ENCODE peak calls at places on chromosomes 1 and 21, in six cellular contexts. One of them, this sample, is unnamed.

GRCh38 chr21:45410151-45410864 is 5.3 kb downstream of the COL18A1 start:
- DNase-seq in transverse colon: no peak
- DNase-seq in body of pancreas: peak
- DNase-seq in sigmoid colon: peak
- DNase-seq in IMR-90: no peak
- DNase-seq in breast epithelium: no peak
- DNase-seq in this sample: peak

GRCh38 chr1:230509281-230509977 is 83.3 kb upstream of the PGBD5 start:
- DNase-seq in sigmoid colon: no peak
- DNase-seq in body of pancreas: no peak
- DNase-seq in IMR-90: peak
- DNase-seq in transverse colon: no peak
- DNase-seq in breast epithelium: no peak
- DNase-seq in this sample: no peak

GRCh38 chr1:219812491-219813221 is 115.7 kb downstream of the SLC30A10 start:
- DNase-seq in sigmoid colon: no peak
- DNase-seq in transverse colon: peak
- DNase-seq in body of pancreas: peak
- DNase-seq in breast epithelium: no peak
- DNase-seq in IMR-90: peak
- DNase-seq in this sample: peak

GRCh38 chr1:119005870-119006405 is 17.8 kb upstream of the TBX15 start:
- DNase-seq in body of pancreas: no peak
- DNase-seq in IMR-90: no peak
- DNase-seq in sigmoid colon: no peak
- DNase-seq in transverse colon: no peak
- DNase-seq in breast epithelium: no peak
- DNase-seq in this sample: no peak

GRCh38 chr1:24941566-24941965 is 11.5 kb upstream of the RUNX3 start:
- DNase-seq in sigmoid colon: no peak
- DNase-seq in transverse colon: no peak
- DNase-seq in body of pancreas: no peak
- DNase-seq in breast epithelium: no peak
- DNase-seq in IMR-90: no peak
- DNase-seq in this sample: no peak

GRCh38 chr1:234154320-234155251 is 218.7 kb upstream of the COA6 start:
- DNase-seq in transverse colon: no peak
- DNase-seq in IMR-90: peak
- DNase-seq in sigmoid colon: no peak
- DNase-seq in breast epithelium: no peak
- DNase-seq in body of pancreas: peak
- DNase-seq in this sample: no peak

GRCh38 chr1:197976368-197976767 is 59.2 kb downstream of the LHX9 start:
- DNase-seq in sigmoid colon: no peak
- DNase-seq in transverse colon: no peak
- DNase-seq in body of pancreas: no peak
- DNase-seq in IMR-90: peak
- DNase-seq in breast epithelium: no peak
- DNase-seq in this sample: no peak

GRCh38 chr21:45607922-45608295 is 35.6 kb upstream of the PCBP3 start:
- DNase-seq in body of pancreas: no peak
- DNase-seq in IMR-90: no peak
- DNase-seq in transverse colon: no peak
- DNase-seq in sigmoid colon: no peak
- DNase-seq in breast epithelium: peak
- DNase-seq in this sample: no peak

GRCh38 chr1:201506573-201507567 is at the start of gene CSRP1:
- DNase-seq in IMR-90: peak
- DNase-seq in breast epithelium: peak
- DNase-seq in sigmoid colon: peak
- DNase-seq in body of pancreas: peak
- DNase-seq in transverse colon: peak
- DNase-seq in this sample: peak

GRCh38 chr1:1624443-1625403 is 7.2 kb upstream of the MMP23B start:
- DNase-seq in body of pancreas: no peak
- DNase-seq in breast epithelium: no peak
- DNase-seq in transverse colon: no peak
- DNase-seq in sigmoid colon: no peak
- DNase-seq in IMR-90: no peak
- DNase-seq in this sample: no peak

GRCh38 chr1:53616927-53617326 is 122.0 kb downstream of the GLIS1 start:
- DNase-seq in sigmoid colon: peak
- DNase-seq in IMR-90: peak
- DNase-seq in transverse colon: no peak
- DNase-seq in breast epithelium: peak
- DNase-seq in body of pancreas: no peak
- DNase-seq in this sample: no peak

GRCh38 chr1:38835230-38835827 is 24.2 kb downstream of the RRAGC start:
- DNase-seq in body of pancreas: peak
- DNase-seq in transverse colon: peak
- DNase-seq in breast epithelium: no peak
- DNase-seq in sigmoid colon: no peak
- DNase-seq in IMR-90: peak
- DNase-seq in this sample: no peak

GRCh38 chr21:34345091-34345871 is 18.5 kb upstream of the KCNE2 start:
- DNase-seq in breast epithelium: no peak
- DNase-seq in IMR-90: peak
- DNase-seq in transverse colon: no peak
- DNase-seq in sigmoid colon: no peak
- DNase-seq in body of pancreas: no peak
- DNase-seq in this sample: peak

GRCh38 chr1:18950415-18951026 is 6.0 kb downstream of the IFFO2 start:
- DNase-seq in transverse colon: no peak
- DNase-seq in IMR-90: no peak
- DNase-seq in sigmoid colon: peak
- DNase-seq in body of pancreas: no peak
- DNase-seq in breast epithelium: no peak
- DNase-seq in this sample: peak
- TF ChIP-seq POLR2A in transverse colon: no peak
- TF ChIP-seq POLR2A in IMR-90: no peak
- TF ChIP-seq POLR2A in sigmoid colon: peak
- TF ChIP-seq POLR2A in body of pancreas: no peak
- TF ChIP-seq POLR2A in breast epithelium: peak
- TF ChIP-seq POLR2A in this sample: no peak

DNA sequence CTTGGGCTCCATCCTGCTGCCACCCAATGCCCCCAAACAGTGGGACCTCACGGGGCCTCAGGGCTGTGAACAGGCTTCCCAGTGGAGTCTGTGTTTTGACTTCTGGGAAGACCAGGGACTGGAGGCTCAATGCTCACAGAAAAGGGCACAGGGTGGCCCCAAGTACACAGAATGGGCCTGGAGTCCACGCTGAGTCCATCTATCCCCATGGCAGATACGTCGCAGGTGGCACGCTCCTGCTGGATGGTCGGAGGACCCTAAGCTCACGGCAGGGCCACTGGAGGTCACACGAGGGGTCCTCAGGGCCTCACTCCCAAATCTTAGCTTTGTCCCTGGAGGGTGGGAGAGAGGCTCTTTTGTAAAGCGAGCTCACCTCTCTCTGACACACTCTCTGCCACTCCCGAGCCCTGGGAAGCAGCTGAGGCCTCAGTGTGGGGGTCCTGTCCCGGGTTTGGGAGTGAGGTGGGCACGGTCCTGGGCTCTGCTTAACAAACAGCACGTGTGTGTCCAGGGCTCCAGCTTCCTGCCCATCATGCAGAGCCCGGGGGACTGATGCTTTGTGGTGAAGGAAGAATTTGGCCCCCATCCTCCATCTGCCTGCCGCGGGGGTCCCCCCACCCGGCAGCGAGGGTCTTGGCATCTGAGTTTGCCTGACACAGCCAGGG is 27.2 kb upstream of the TTC34 start:
- DNase-seq in transverse colon: no peak
- DNase-seq in body of pancreas: no peak
- DNase-seq in sigmoid colon: no peak
- DNase-seq in breast epithelium: no peak
- DNase-seq in IMR-90: no peak
- DNase-seq in this sample: no peak
- TF ChIP-seq CTCF in transverse colon: no peak
- TF ChIP-seq CTCF in body of pancreas: no peak
- TF ChIP-seq CTCF in sigmoid colon: no peak
- TF ChIP-seq CTCF in breast epithelium: no peak
- TF ChIP-seq CTCF in IMR-90: no peak
- TF ChIP-seq CTCF in this sample: no peak

DNA sequence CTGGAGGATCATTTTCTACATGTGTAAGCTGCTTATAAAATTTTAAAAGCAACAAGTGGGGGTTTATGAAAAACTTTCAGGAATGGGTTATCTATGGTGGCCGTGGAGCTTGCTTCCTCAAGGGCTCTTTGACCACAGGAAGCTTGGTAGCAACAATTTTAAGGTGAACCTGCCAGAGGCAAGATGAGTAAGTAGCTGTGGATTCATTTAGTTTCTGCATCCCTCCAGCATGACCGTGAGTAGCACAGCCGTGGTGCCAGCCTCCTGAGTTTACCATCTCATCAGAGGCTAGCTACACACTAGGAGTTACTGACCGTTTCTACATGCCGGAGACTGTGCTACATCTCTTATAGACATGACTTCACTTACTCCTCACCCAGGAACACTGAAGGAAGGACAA is 30.0 kb upstream of the PLEKHG5 start:
- DNase-seq in transverse colon: no peak
- DNase-seq in sigmoid colon: no peak
- DNase-seq in IMR-90: peak
- DNase-seq in breast epithelium: no peak
- DNase-seq in body of pancreas: no peak
- DNase-seq in this sample: no peak
- TF ChIP-seq POLR2A in transverse colon: no peak
- TF ChIP-seq POLR2A in sigmoid colon: no peak
- TF ChIP-seq POLR2A in IMR-90: no peak
- TF ChIP-seq POLR2A in breast epithelium: no peak
- TF ChIP-seq POLR2A in body of pancreas: no peak
- TF ChIP-seq POLR2A in this sample: no peak

DNA sequence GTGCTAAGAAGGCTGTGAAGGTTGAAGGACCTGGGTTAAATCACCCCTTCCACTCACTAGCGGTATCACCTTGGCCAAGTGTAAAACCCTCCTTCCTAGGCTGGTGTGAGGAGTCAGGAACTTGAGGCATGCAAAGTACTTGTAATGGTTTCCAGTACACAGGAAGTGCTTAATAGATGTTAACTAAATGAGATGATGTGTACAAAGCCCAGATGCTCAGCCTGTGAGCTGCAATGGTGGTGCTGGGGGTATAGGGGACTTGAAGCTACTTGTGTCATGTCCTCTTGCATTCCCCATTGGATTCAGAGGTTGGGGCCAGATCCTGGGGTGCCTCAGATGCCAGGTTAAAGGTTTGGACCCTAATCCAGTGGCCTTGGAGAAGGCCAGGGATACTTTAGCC is 75.5 kb downstream of the EPHB2 start:
- DNase-seq in transverse colon: no peak
- DNase-seq in body of pancreas: no peak
- DNase-seq in breast epithelium: no peak
- DNase-seq in IMR-90: no peak
- DNase-seq in sigmoid colon: no peak
- DNase-seq in this sample: no peak
- TF ChIP-seq CTCF in transverse colon: no peak
- TF ChIP-seq CTCF in body of pancreas: no peak
- TF ChIP-seq CTCF in breast epithelium: no peak
- TF ChIP-seq CTCF in IMR-90: no peak
- TF ChIP-seq CTCF in sigmoid colon: no peak
- TF ChIP-seq CTCF in this sample: no peak

GRCh38 chr1:55065649-55066048 is 26.3 kb downstream of the PCSK9 start:
- DNase-seq in sigmoid colon: no peak
- DNase-seq in IMR-90: no peak
- DNase-seq in transverse colon: no peak
- DNase-seq in body of pancreas: no peak
- DNase-seq in breast epithelium: no peak
- DNase-seq in this sample: no peak
- TF ChIP-seq POLR2A in sigmoid colon: peak
- TF ChIP-seq POLR2A in IMR-90: no peak
- TF ChIP-seq POLR2A in transverse colon: no peak
- TF ChIP-seq POLR2A in body of pancreas: no peak
- TF ChIP-seq POLR2A in breast epithelium: no peak
- TF ChIP-seq POLR2A in this sample: no peak

GRCh38 chr1:105138445-105138821 is 1388.7 kb downstream of the AMY1C start:
- DNase-seq in body of pancreas: peak
- DNase-seq in sigmoid colon: no peak
- DNase-seq in transverse colon: no peak
- DNase-seq in breast epithelium: no peak
- DNase-seq in IMR-90: no peak
- DNase-seq in this sample: no peak

DNA sequence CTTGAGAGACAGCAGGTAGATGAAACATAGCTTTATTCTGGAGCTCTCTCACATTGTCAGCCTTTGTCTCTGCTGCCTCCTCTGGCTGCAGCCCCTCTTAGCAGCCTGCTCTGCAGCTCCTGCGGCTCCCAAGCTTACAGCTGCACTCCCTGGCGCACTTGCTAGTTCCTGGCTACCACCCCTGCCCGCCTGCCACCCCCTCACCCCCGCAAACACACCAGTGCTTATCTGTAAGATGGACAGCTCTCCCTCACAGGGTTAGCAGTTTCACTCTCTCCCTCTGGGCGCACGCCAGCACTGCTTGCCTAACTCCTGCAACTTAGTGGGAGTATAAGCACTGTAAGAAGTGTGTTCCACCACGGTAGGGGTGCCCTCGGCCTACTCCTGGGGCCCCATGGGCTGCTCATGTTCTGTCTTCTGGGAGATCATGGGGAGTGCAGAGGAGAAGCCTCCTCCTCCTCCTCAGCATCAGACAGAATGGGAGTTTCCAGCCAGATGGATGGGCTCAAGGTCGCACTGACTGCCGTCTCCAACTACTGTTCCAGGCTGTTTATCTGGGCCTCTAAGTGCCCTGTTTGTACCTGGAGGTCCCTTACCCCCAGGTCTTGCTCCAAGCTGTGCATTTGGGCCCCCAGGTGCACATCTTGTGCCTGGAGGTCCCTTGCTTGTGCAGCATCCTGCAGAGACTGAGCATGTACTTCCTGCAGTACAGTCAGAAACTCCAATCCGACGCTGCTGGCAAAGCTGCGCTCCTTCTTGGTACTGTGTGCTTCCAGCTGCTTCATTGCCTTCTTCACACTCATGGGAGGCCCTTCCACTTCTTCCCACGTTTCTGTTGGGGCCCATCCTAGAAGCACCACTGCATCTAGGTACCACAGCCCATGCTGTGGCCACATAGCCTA is 1388.1 kb downstream of the AMY1C start:
- DNase-seq in body of pancreas: peak
- DNase-seq in transverse colon: no peak
- DNase-seq in breast epithelium: no peak
- DNase-seq in IMR-90: no peak
- DNase-seq in sigmoid colon: no peak
- DNase-seq in this sample: peak
- TF ChIP-seq CTCF in body of pancreas: no peak
- TF ChIP-seq CTCF in transverse colon: no peak
- TF ChIP-seq CTCF in breast epithelium: no peak
- TF ChIP-seq CTCF in IMR-90: no peak
- TF ChIP-seq CTCF in sigmoid colon: no peak
- TF ChIP-seq CTCF in this sample: no peak

DNA sequence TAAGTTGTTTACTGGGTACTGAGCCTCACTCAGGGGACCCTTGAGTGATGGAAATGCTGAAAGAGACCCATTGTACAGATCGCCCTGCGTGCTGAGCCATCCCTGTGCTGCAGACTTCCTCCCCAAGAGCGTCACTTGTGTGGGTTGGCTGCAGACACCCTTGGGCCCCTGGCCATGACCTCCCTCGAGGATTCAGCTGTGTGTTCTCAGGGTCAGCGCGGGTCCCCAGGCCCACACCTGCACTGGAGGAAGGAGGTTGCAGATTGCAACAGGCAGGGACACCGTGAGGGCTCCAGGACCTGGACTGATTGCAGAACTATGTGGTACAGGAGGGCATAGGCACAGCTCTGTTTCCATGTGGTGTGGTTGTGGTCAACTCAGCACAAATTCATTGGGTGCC is 4.4 kb downstream of the SNAP47 start:
- DNase-seq in transverse colon: no peak
- DNase-seq in IMR-90: no peak
- DNase-seq in body of pancreas: no peak
- DNase-seq in breast epithelium: peak
- DNase-seq in sigmoid colon: peak
- DNase-seq in this sample: no peak
- TF ChIP-seq POLR2A in transverse colon: no peak
- TF ChIP-seq POLR2A in IMR-90: no peak
- TF ChIP-seq POLR2A in body of pancreas: no peak
- TF ChIP-seq POLR2A in breast epithelium: no peak
- TF ChIP-seq POLR2A in sigmoid colon: no peak
- TF ChIP-seq POLR2A in this sample: no peak